ENCODE peak calls at places on chromosomes 16 and 17, in six cellular contexts. X, Y, F, A, O and K are unnamed samples.

GRCh38 chr16:660459-661183 is 7.3 kb upstream of the RHOT2 start:
- DNase-seq in A (no peak), X (peak), F (peak), O (peak), Y (peak), K (peak)

GRCh38 chr17:75673487-75673886 is 6.3 kb downstream of the SAP30BP start:
- DNase-seq in O (no peak), Y (no peak), X (no peak), F (no peak), A (no peak), K (no peak)

GRCh38 chr17:53628011-53628410 is 194.7 kb upstream of the KIF2B start:
- DNase-seq in Y (no peak), A (no peak), O (no peak), F (no peak), X (no peak), K (no peak)

GRCh38 chr17:41917957-41918391 is 777 bp downstream of the ACLY start:
- DNase-seq in Y (no peak), F (peak), A (no peak), X (peak), O (no peak), K (no peak)

GRCh38 chr16:9328386-9328785 is 236.9 kb downstream of the HAPSTR1 start:
- DNase-seq in X (no peak), O (no peak), A (no peak), Y (no peak), F (no peak), K (no peak)

GRCh38 chr17:55458977-55459376 is 37.3 kb upstream of the MMD start:
- DNase-seq in Y (no peak), A (no peak), O (no peak), X (no peak), F (no peak), K (no peak)

GRCh38 chr17:73191443-73192218 is 1.2 kb upstream of the COG1 start:
- DNase-seq in Y (peak), A (peak), F (peak), X (peak), O (no peak), K (peak)

GRCh38 chr17:50608700-50609375 is 25.8 kb upstream of the ABCC3 start:
- DNase-seq in Y (no peak), X (no peak), O (no peak), A (no peak), F (no peak), K (no peak)

GRCh38 chr17:29682987-29683386 is 60.3 kb upstream of the CORO6 start:
- DNase-seq in X (no peak), Y (no peak), F (no peak), A (no peak), O (no peak), K (no peak)

GRCh38 chr16:13036600-13036999 is 135.2 kb downstream of the SHISA9 start:
- DNase-seq in A (peak), O (no peak), X (peak), F (peak), Y (no peak), K (no peak)

GRCh38 chr17:49616546-49617205 is 41.0 kb downstream of the NXPH3 start:
- DNase-seq in Y (no peak), X (no peak), O (no peak), A (no peak), F (no peak), K (no peak)

GRCh38 chr16:88014954-88015805 is 63.9 kb downstream of the BANP start:
- DNase-seq in F (no peak), X (no peak), Y (no peak), O (no peak), A (no peak), K (no peak)

GRCh38 chr16:89169778-89170177 is 1.8 kb upstream of the CDH15 start:
- DNase-seq in O (no peak), X (no peak), A (no peak), Y (no peak), F (no peak), K (no peak)

GRCh38 chr16:89172171-89172900 is 788 bp downstream of the CDH15 start:
- DNase-seq in X (no peak), Y (no peak), A (no peak), F (no peak), O (no peak), K (no peak)

GRCh38 chr16:89170346-89171215 is 967 bp upstream of the CDH15 start:
- DNase-seq in F (peak), A (no peak), X (peak), Y (no peak), O (no peak), K (no peak)

GRCh38 chr16:89172901-89173628 is 1.5 kb downstream of the CDH15 start:
- DNase-seq in Y (no peak), F (no peak), A (no peak), X (no peak), O (no peak), K (no peak)

DNA sequence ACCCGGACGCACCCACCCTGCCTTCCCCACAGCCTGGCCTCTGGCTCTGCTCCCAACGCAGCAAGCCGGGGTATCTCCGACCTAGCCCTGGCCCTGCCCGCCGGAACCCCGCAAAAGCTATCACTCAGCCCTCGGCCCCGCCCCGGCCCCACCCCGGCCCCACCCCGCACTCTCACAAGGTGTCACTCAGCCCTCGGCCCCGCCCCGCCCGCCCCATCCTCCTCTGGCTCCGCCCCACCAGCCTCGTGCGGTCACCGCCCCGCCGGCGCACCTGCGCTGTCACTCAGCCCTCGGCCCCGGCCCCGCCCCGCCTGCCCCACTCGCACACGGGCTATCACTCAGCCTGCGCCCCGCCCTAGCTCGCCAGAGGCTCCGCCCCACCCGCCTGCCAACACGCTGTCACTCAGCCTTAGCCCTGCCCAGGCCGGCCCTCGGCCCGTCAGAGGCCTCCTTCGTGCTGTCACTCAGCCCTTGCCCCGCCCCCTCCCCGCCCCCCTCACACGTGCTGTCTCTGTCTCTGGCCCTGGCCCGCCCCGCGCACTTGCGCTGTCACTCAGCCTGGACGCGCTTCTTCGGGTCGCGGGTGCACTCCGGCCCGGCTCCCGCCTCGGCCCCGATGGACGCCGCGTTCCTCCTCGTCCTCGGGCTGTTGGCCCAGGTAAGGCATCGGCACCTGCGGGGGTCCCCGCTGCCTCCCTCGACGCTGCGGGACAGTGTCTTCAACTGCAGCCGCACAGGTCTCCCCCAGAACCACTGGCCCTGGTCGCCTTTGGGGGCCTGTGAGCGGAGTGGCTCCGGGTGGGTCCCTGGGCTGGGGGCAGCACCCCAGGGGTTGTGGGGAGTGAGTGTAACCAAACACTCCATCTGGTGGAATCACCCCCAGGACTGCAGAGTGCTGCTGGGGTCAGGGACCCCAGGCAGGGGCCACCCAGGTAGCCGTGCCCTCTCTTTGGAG is at the start of gene CDH15:
- DNase-seq in O (peak), F (peak), A (peak), X (peak), Y (peak), K (peak)
- TF ChIP-seq POLR2A in O (no peak), F (no peak), A (no peak), X (no peak), Y (no peak), K (no peak)

GRCh38 chr16:28292731-28293588 is 635 bp downstream of the SBK1 start:
- DNase-seq in Y (no peak), F (peak), A (no peak), O (no peak), X (no peak), K (no peak)
- TF ChIP-seq POLR2AphosphoS5 in Y (no peak), F (peak), A (no peak), O (no peak), X (no peak), K (no peak)

GRCh38 chr17:45792995-45793755 is 9.1 kb downstream of the CRHR1 start:
- DNase-seq in Y (no peak), O (no peak), A (no peak), F (no peak), X (peak), K (no peak)
- TF ChIP-seq TAF1 in Y (no peak), O (no peak), A (no peak), F (no peak), X (no peak), K (no peak)

GRCh38 chr17:82030470-82031302 is 792 bp upstream of the RAC3 start:
- DNase-seq in F (peak), Y (peak), A (no peak), O (no peak), X (peak), K (peak)
- TF ChIP-seq POLR2A in F (no peak), Y (no peak), A (no peak), O (no peak), X (peak), K (no peak)

GRCh38 chr17:81510524-81510797 is 2.1 kb downstream of the ACTG1 start:
- DNase-seq in Y (no peak), X (no peak), O (no peak), A (no peak), F (no peak), K (no peak)
- TF ChIP-seq POLR2AphosphoS5 in Y (no peak), X (no peak), O (peak), A (no peak), F (no peak), K (no peak)

DNA sequence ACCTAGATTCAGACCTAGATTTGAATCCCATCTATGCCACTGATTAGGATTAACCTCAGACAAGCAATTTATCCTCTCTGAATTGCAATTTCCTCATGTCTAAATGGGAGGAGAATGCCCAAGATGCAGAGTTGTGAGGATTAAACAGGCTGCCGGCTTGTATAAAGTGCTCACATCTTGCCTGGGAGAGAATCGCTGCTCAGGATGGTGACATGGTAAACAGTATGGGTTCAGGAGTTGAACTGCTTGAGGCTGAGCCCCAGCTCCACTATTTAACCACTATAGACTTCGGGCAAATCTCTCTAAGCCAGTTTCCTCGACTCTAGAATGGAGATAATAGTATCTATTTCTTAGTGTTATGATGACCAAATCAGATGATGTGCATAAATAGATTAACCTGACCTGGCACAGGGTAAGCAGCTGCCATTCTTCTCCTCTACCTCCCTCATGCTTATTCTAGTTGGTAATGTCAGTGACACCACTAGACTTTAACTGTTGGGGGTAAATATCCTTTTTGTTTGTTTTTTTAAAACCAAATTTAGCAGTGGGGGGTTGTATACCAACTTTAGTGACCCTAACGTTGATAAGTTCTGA is 732 bp upstream of the RPL27 start:
- DNase-seq in A (no peak), X (no peak), F (no peak), O (no peak), Y (no peak), K (no peak)
- TF ChIP-seq TAF1 in A (no peak), X (no peak), F (no peak), O (no peak), Y (no peak), K (no peak)

DNA sequence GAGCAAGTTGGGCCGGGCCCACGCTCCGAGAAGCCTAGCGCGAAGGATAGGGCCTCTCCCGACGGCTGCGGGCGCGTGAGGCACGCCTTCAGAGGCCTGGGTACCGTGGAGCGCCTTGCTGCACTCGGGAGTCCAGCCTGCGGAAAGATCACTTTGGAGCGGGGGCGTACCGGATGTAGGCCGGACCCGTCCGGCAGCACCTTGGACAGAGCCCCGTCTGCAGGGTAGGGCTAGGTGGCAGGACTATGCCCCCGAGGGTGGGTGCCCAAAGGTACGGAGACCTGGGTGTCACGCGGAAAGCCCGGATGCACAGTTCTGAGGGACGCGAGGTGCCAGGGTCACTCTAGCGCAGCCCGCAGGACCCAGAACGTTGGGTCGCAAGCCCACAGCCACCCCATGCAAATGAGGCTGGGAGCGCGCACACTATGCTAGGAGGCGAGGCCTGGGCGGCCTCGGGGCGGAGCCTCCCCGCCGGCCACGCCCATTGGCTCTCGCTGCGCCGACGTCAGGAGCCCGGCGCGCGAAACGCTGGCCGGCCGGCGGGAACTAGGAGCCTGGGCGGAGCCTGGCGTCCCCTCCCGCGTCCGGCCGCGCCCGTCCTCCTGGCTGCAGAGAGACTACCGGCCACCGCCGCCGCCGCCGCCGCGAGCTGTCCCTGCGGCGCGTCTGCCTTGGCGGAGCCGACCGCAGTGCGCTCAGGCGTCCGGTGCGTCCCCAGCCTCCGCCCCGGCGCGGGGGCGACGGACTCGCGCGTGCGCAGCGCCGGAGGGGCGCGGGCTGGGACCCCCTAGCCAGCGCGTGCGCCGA is at the start of gene PAQR4:
- DNase-seq in X (peak), Y (peak), A (peak), F (peak), O (peak), K (peak)
- TF ChIP-seq POLR2A in X (peak), Y (no peak), A (peak), F (no peak), O (peak), K (no peak)

GRCh38 chr17:38574712-38575111 is 31.0 kb downstream of the SRCIN1 start:
- DNase-seq in O (no peak), X (no peak), Y (no peak), A (no peak), F (no peak), K (no peak)

GRCh38 chr17:38571833-38572274 is 33.9 kb downstream of the SRCIN1 start:
- DNase-seq in F (no peak), O (no peak), Y (no peak), A (no peak), X (peak), K (no peak)

GRCh38 chr17:38569701-38570512 is 35.8 kb downstream of the SRCIN1 start:
- DNase-seq in Y (no peak), F (no peak), X (no peak), O (no peak), A (no peak), K (no peak)

GRCh38 chr17:38572292-38572664 is 33.5 kb downstream of the SRCIN1 start:
- DNase-seq in O (no peak), Y (no peak), A (no peak), F (no peak), X (no peak), K (no peak)

GRCh38 chr17:38572665-38573365 is 32.9 kb downstream of the SRCIN1 start:
- DNase-seq in F (no peak), X (peak), O (no peak), Y (peak), A (no peak), K (peak)
- TF ChIP-seq POLR2AphosphoS5 in F (no peak), X (no peak), O (no peak), Y (no peak), A (no peak), K (no peak)

GRCh38 chr16:57016301-57016700 is 26.9 kb downstream of the NLRC5 start:
- DNase-seq in A (no peak), O (no peak), Y (no peak), X (no peak), F (no peak), K (no peak)
- TF ChIP-seq TAF1 in A (no peak), O (no peak), Y (no peak), X (no peak), F (no peak), K (no peak)

GRCh38 chr17:38444151-38444550 is 15.9 kb downstream of the ARHGAP23 start:
- DNase-seq in X (peak), A (peak), Y (peak), F (peak), O (no peak), K (peak)
- TF ChIP-seq POLR2A in X (no peak), A (no peak), Y (no peak), F (no peak), O (no peak), K (no peak)